ENCODE peak calls at places on chromosomes 11 and 22, in eight cellular contexts. E is HepG2, A is NCI-H446 treated with DMSO at 0.1 percent for 48 hours, Q is right atrium auricular region, H is HT-29, D is Kasumi-1, T is NCI-H460, J is EL. X is an unnamed sample.

GRCh38 chr11:115929618-115930129 is 425.5 kb upstream of the CADM1 start:
- DNase-seq in E (no peak), Q (no peak), H (no peak), D (no peak), J (no peak), T (no peak), A (no peak), X (peak)

GRCh38 chr11:76242004-76242779 is 35.9 kb upstream of the WNT11 start:
- DNase-seq in J (no peak), H (no peak), T (no peak), D (no peak), Q (no peak), E (no peak), A (no peak), X (no peak)

GRCh38 chr11:125290263-125290662 is 125.7 kb downstream of the PKNOX2 start:
- DNase-seq in H (no peak), T (no peak), J (no peak), E (no peak), Q (no peak), A (no peak), D (no peak), X (no peak)

GRCh38 chr11:76824980-76825725 is 35.6 kb upstream of the ACER3 start:
- DNase-seq in Q (no peak), H (no peak), A (peak), E (no peak), T (no peak), J (peak), D (no peak), X (peak)

GRCh38 chr11:120652705-120653335 is 141.3 kb downstream of the GRIK4 start:
- DNase-seq in E (no peak), A (no peak), T (no peak), J (peak), Q (no peak), D (no peak), H (peak), X (no peak)

GRCh38 chr11:57779275-57779674 is 17.7 kb downstream of the CTNND1 start:
- DNase-seq in D (no peak), E (peak), J (peak), Q (no peak), T (no peak), H (peak), A (no peak), X (peak)

GRCh38 chr11:13009921-13010736 is 1.0 kb downstream of the RASSF10 start:
- DNase-seq in D (no peak), H (peak), E (no peak), T (no peak), A (no peak), Q (no peak), J (peak), X (no peak)

GRCh38 chr11:94593030-94593429 is 25.9 kb downstream of the PIWIL4 start:
- DNase-seq in A (no peak), T (no peak), Q (no peak), E (no peak), J (peak), H (no peak), D (no peak), X (peak)

GRCh38 chr11:46248270-46249102 is 29.0 kb upstream of the CREB3L1 start:
- DNase-seq in H (peak), T (peak), E (peak), Q (no peak), D (peak), J (peak), A (no peak), X (peak)

GRCh38 chr11:27216268-27217149 is 146.5 kb downstream of the CCDC34 start:
- DNase-seq in J (peak), E (no peak), D (no peak), T (no peak), H (no peak), Q (peak), A (peak), X (no peak)

GRCh38 chr11:91326751-91327150 is 897.9 kb upstream of the FAT3 start:
- DNase-seq in D (no peak), Q (no peak), E (no peak), J (no peak), H (no peak), T (no peak), A (no peak), X (no peak)

GRCh38 chr22:20315337-20316216 is 4.3 kb downstream of the DGCR6L start:
- DNase-seq in J (no peak), H (no peak), D (no peak), E (no peak), Q (peak), T (no peak), A (no peak), X (no peak)

GRCh38 chr11:133506551-133507094 is 25.7 kb downstream of the OPCML start:
- DNase-seq in T (no peak), E (no peak), D (no peak), Q (no peak), A (no peak), J (no peak), H (no peak), X (no peak)

GRCh38 chr22:42437488-42438292 is 5.5 kb upstream of the NFAM1 start:
- DNase-seq in A (peak), E (peak), D (peak), Q (no peak), T (peak), H (peak), J (peak), X (peak)

GRCh38 chr11:48014917-48015316 is 34.6 kb downstream of the PTPRJ start:
- DNase-seq in A (no peak), D (no peak), T (no peak), E (no peak), H (no peak), Q (no peak), J (no peak), X (no peak)

GRCh38 chr11:19380375-19380774 is 139.6 kb upstream of the E2F8 start:
- DNase-seq in H (peak), A (no peak), D (no peak), J (peak), E (no peak), T (peak), Q (peak), X (peak)

GRCh38 chr11:94676769-94677168 is 91.4 kb upstream of the AMOTL1 start:
- DNase-seq in D (no peak), E (no peak), A (no peak), Q (no peak), J (no peak), H (no peak), T (no peak), X (peak)

GRCh38 chr22:25109878-25110595 is 89.6 kb upstream of the CRYBB3 start:
- DNase-seq in H (peak), A (no peak), Q (no peak), D (no peak), T (no peak), J (no peak), E (peak), X (no peak)

GRCh38 chr11:123174196-123175183 is 20.6 kb downstream of the CLMP start:
- DNase-seq in Q (peak), A (no peak), T (no peak), D (no peak), J (peak), E (no peak), H (no peak), X (peak)

GRCh38 chr22:36052505-36052941 is 23.9 kb upstream of the RBFOX2 start:
- DNase-seq in H (peak), T (no peak), D (peak), J (peak), Q (no peak), E (no peak), A (no peak), X (peak)

GRCh38 chr11:59473015-59473414 is at the start of gene OR4D10:
- DNase-seq in H (no peak), A (no peak), Q (no peak), D (no peak), J (no peak), T (no peak), E (no peak), X (no peak)

X was measured in HT1080.